ENCODE peak calls at places on chromosomes 4 and X, in nine cellular contexts. Q is naive thymus-derived CD8-positive, alpha-beta T cell; G is left ventricle myocardium inferior; Y is CD8-positive, alpha-beta memory T cell; I is caudate nucleus; J is central memory CD8-positive, alpha-beta T cell; H is activated CD4-positive, CD25-positive, alpha-beta regulatory T cell; M is cardiac fibroblast; N is H7. W is an unnamed sample.

GRCh38 chr4:55435136-55435535 is 39.4 kb downstream of the TMEM165 start:
- DNase-seq in G (no peak), Y (no peak), M (peak), H (no peak), Q (peak), N (no peak), J (no peak), I (no peak), W (no peak)

GRCh38 chr4:16931906-16932305 is 33.5 kb upstream of the LDB2 start:
- DNase-seq in G (no peak), H (no peak), M (peak), Y (no peak), N (no peak), J (no peak), I (no peak), Q (no peak), W (no peak)

GRCh38 chr4:128524311-128524710 is 236.7 kb upstream of the PGRMC2 start:
- DNase-seq in Q (no peak), Y (no peak), J (no peak), G (peak), I (no peak), M (peak), N (no peak), H (no peak), W (peak)

GRCh38 chr4:128333309-128334006 is 45.8 kb upstream of the PGRMC2 start:
- DNase-seq in M (peak), Y (no peak), J (no peak), I (no peak), G (no peak), Q (no peak), H (no peak), N (no peak), W (no peak)

GRCh38 chrX:12978205-12979010 is 3.5 kb downstream of the TMSB4X start:
- DNase-seq in H (peak), Q (peak), N (peak), Y (peak), J (no peak), I (peak), M (peak), G (peak), W (peak)

GRCh38 chr4:8399298-8399697 is 41.2 kb downstream of the ACOX3 start:
- DNase-seq in Y (no peak), N (no peak), J (no peak), M (no peak), G (no peak), I (no peak), H (no peak), Q (no peak), W (no peak)

GRCh38 chrX:31223817-31224216 is 152.0 kb upstream of the FTHL17 start:
- DNase-seq in N (no peak), I (no peak), M (peak), J (no peak), Q (no peak), Y (no peak), H (no peak), G (no peak), W (no peak)

GRCh38 chr4:33067221-33067620 is 2347.1 kb downstream of the PCDH7 start:
- DNase-seq in G (no peak), Y (no peak), N (no peak), I (no peak), J (no peak), M (no peak), H (no peak), Q (no peak), W (no peak)

GRCh38 chr4:103449285-103449684 is 251.1 kb upstream of the CENPE start:
- DNase-seq in J (no peak), Q (no peak), M (no peak), G (no peak), H (no peak), N (no peak), Y (no peak), I (no peak), W (no peak)

GRCh38 chr4:153409412-153409811 is 56.7 kb upstream of the TMEM131L start:
- DNase-seq in N (no peak), I (no peak), G (no peak), J (no peak), Y (no peak), M (peak), H (no peak), Q (no peak), W (no peak)

GRCh38 chrX:48683411-48683982 is at the start of gene WAS:
- DNase-seq in J (peak), M (no peak), N (peak), I (no peak), Y (peak), H (peak), Q (peak), G (no peak), W (no peak)

GRCh38 chr4:108453366-108453765 is 167.0 kb upstream of the RPL34 start:
- DNase-seq in Y (no peak), I (no peak), H (no peak), J (no peak), Q (no peak), N (no peak), M (no peak), G (no peak), W (no peak)

GRCh38 chr4:4856071-4857000 is 3.1 kb upstream of the MSX1 start:
- DNase-seq in J (no peak), Y (no peak), N (peak), G (no peak), Q (no peak), H (no peak), M (no peak), I (no peak), W (peak)

GRCh38 chr4:53267026-53267425 is 98.8 kb downstream of the SCFD2 start:
- DNase-seq in H (no peak), J (no peak), Q (no peak), I (no peak), M (no peak), G (no peak), Y (no peak), N (no peak), W (no peak)

GRCh38 chr4:2587215-2587823 is 50.9 kb downstream of the FAM193A start:
- DNase-seq in J (no peak), Y (no peak), G (no peak), Q (no peak), N (no peak), M (no peak), I (no peak), H (no peak), W (no peak)

GRCh38 chr4:56764775-56765174 is 56.7 kb downstream of the SPINK2 start:
- DNase-seq in Q (no peak), H (no peak), J (no peak), M (peak), N (no peak), I (no peak), G (no peak), Y (no peak), W (no peak)

GRCh38 chr4:53633608-53634007 is 42.3 kb upstream of the LNX1 start:
- DNase-seq in G (no peak), H (no peak), Q (no peak), N (no peak), M (peak), J (no peak), Y (no peak), I (no peak), W (no peak)

GRCh38 chr4:153777421-153777820 is 11.5 kb downstream of the SFRP2 start:
- DNase-seq in M (no peak), Q (no peak), J (no peak), Y (no peak), I (no peak), H (no peak), N (no peak), G (no peak), W (no peak)

GRCh38 chr4:158811216-158811540 is 42.4 kb downstream of the FNIP2 start:
- DNase-seq in J (no peak), H (no peak), M (no peak), Y (no peak), N (no peak), Q (no peak), I (no peak), G (no peak), W (no peak)

GRCh38 chr4:54322817-54323417 is 93.8 kb downstream of the PDGFRA start:
- DNase-seq in N (peak), M (peak), J (no peak), Y (peak), G (peak), I (peak), Q (peak), H (no peak), W (no peak)

GRCh38 chrX:140034916-140035315 is 69.6 kb upstream of the CXorf66 start:
- DNase-seq in G (no peak), Y (no peak), J (no peak), M (no peak), H (no peak), N (peak), Q (no peak), I (no peak), W (no peak)

GRCh38 chr4:148145475-148145874 is 296.7 kb downstream of the NR3C2 start:
- DNase-seq in I (no peak), H (no peak), Y (no peak), G (no peak), M (no peak), N (peak), Q (no peak), J (no peak), W (no peak)

GRCh38 chrX:20653070-20653469 is 386.4 kb upstream of the RPS6KA3 start:
- DNase-seq in G (no peak), J (no peak), Y (no peak), I (no peak), Q (no peak), N (no peak), H (no peak), M (peak), W (no peak)

GRCh38 chr4:114200026-114200425 is 220.6 kb upstream of the ARSJ start:
- DNase-seq in G (no peak), Y (no peak), J (no peak), H (no peak), Q (no peak), I (no peak), N (no peak), M (no peak), W (no peak)

GRCh38 chr4:2247128-2248043 is 5.5 kb upstream of the HAUS3 start:
- DNase-seq in N (peak), M (no peak), H (no peak), G (peak), I (no peak), J (peak), Y (no peak), Q (no peak), W (no peak)

GRCh38 chrX:140733766-140734342 is 24.3 kb downstream of the LINC00632 start:
- DNase-seq in Q (peak), G (peak), N (peak), I (no peak), M (peak), J (no peak), H (no peak), Y (no peak), W (no peak)

W was measured in left lung.